ENCODE peak calls at places on chromosomes 12 and 14, in five cellular contexts. G is OCI-LY7, Y is GM19239, N is EL, L is BJ. F is an unnamed sample.

GRCh38 chr12:5665615-5666014 is 233.7 kb downstream of the NTF3 start:
- DNase-seq in G (no peak), Y (no peak), N (peak), L (peak), F (peak)

GRCh38 chr12:42588308-42588836 is 1.2 kb downstream of the PRICKLE1 start:
- DNase-seq in G (no peak), Y (no peak), N (peak), L (no peak), F (peak)

GRCh38 chr12:47302111-47302597 is 222.4 kb upstream of the AMIGO2 start:
- DNase-seq in G (peak), Y (peak), N (no peak), L (no peak), F (no peak)

GRCh38 chr14:59140441-59140840 is 48.0 kb upstream of the DAAM1 start:
- DNase-seq in G (no peak), Y (no peak), N (no peak), L (no peak), F (no peak)

GRCh38 chr14:69088523-69089445 is 64.1 kb downstream of the DCAF5 start:
- DNase-seq in G (no peak), Y (no peak), N (peak), L (peak), F (peak)

GRCh38 chr12:109214131-109214530 is 95.0 kb downstream of the FOXN4 start:
- DNase-seq in G (no peak), Y (no peak), N (no peak), L (no peak), F (no peak)

GRCh38 chr14:32998433-32998832 is 59.8 kb downstream of the NPAS3 start:
- DNase-seq in G (no peak), Y (no peak), N (peak), L (no peak), F (peak)

GRCh38 chr12:89470741-89471504 is 53.7 kb downstream of the GALNT4 start:
- DNase-seq in G (peak), Y (no peak), N (peak), L (no peak), F (peak)

GRCh38 chr12:124384299-124384894 is 89.5 kb downstream of the RFLNA start:
- DNase-seq in G (no peak), Y (no peak), N (no peak), L (no peak), F (no peak)

GRCh38 chr12:103913100-103913499 is 17.1 kb upstream of the HSP90B1 start:
- DNase-seq in G (no peak), Y (no peak), N (no peak), L (no peak), F (no peak)

GRCh38 chr12:109779382-109779781 is 53.8 kb downstream of the TRPV4 start:
- DNase-seq in G (peak), Y (no peak), N (peak), L (no peak), F (peak)

GRCh38 chr12:78584695-78585094 is 279.9 kb upstream of the SYT1 start:
- DNase-seq in G (peak), Y (no peak), N (peak), L (no peak), F (peak)

GRCh38 chr12:131912526-131913274 is 16.4 kb upstream of the PUS1 start:
- DNase-seq in G (no peak), Y (no peak), N (peak), L (peak), F (peak)

GRCh38 chr12:75714462-75715322 is 203.3 kb upstream of the KRR1 start:
- DNase-seq in G (no peak), Y (no peak), N (no peak), L (no peak), F (no peak)

GRCh38 chr12:67911293-67911637 is 78.0 kb upstream of the IFNG-AS1 start:
- DNase-seq in G (no peak), Y (no peak), N (no peak), L (no peak), F (no peak)

GRCh38 chr14:90942511-90942910 is 117.9 kb downstream of the RPS6KA5 start:
- DNase-seq in G (no peak), Y (no peak), N (no peak), L (no peak), F (no peak)

GRCh38 chr12:115983226-115983798 is 294.2 kb downstream of the MED13L start:
- DNase-seq in G (peak), Y (no peak), N (peak), L (no peak), F (peak)

GRCh38 chr14:81406863-81407262 is 6.7 kb upstream of the STON2 start:
- DNase-seq in G (no peak), Y (no peak), N (peak), L (no peak), F (peak)

GRCh38 chr14:35539969-35540368 is 6.0 kb downstream of the INSM2 start:
- DNase-seq in G (no peak), Y (no peak), N (no peak), L (no peak), F (no peak)

GRCh38 chr12:65442418-65442817 is 163.9 kb downstream of the MSRB3 start:
- DNase-seq in G (no peak), Y (no peak), N (no peak), L (no peak), F (no peak)

GRCh38 chr12:120528861-120529525 is at the start of gene COQ5:
- DNase-seq in G (peak), Y (peak), N (peak), L (no peak), F (peak)

GRCh38 chr14:96091149-96091693 is 52.1 kb downstream of the C14orf132 start:
- DNase-seq in G (no peak), Y (no peak), N (no peak), L (no peak), F (no peak)

GRCh38 chr14:96090441-96091148 is 51.4 kb downstream of the C14orf132 start:
- DNase-seq in G (no peak), Y (no peak), N (peak), L (no peak), F (peak)

GRCh38 chr14:89332031-89332430 is 85.0 kb downstream of the FOXN3 start:
- DNase-seq in G (no peak), Y (no peak), N (no peak), L (no peak), F (no peak)

GRCh38 chr12:17949558-17950141 is 140.3 kb downstream of the RERGL start:
- DNase-seq in G (peak), Y (no peak), N (no peak), L (no peak), F (no peak)

GRCh38 chr12:53867216-53868012 is 71.2 kb upstream of the HOXC13 start:
- DNase-seq in G (no peak), Y (no peak), N (peak), L (no peak), F (peak)

GRCh38 chr12:58841058-58841798 is 79.1 kb downstream of the LRIG3 start:
- DNase-seq in G (no peak), Y (no peak), N (no peak), L (no peak), F (no peak)

GRCh38 chr12:16389594-16389993 is 42.1 kb downstream of the MGST1 start:
- DNase-seq in G (no peak), Y (no peak), N (peak), L (peak), F (peak)

GRCh38 chr14:30443368-30444007 is 115.5 kb upstream of the G2E3 start:
- DNase-seq in G (peak), Y (no peak), N (peak), L (no peak), F (peak)

GRCh38 chr12:101695698-101696097 is 1.7 kb upstream of the CHPT1 start:
- DNase-seq in G (no peak), Y (no peak), N (peak), L (no peak), F (no peak)

GRCh38 chr14:98501335-98501734 is 770.7 kb downstream of the BCL11B start:
- DNase-seq in G (no peak), Y (no peak), N (no peak), L (no peak), F (no peak)

GRCh38 chr12:64514456-64514855 is 62.5 kb downstream of the TBK1 start:
- DNase-seq in G (no peak), Y (no peak), N (no peak), L (no peak), F (no peak)

GRCh38 chr12:68349921-68350606 is 17.9 kb upstream of the MDM1 start:
- DNase-seq in G (no peak), Y (no peak), N (no peak), L (no peak), F (no peak)

GRCh38 chr12:129298921-129299320 is 445.6 kb downstream of the GLT1D1 start:
- DNase-seq in G (no peak), Y (no peak), N (no peak), L (no peak), F (no peak)

GRCh38 chr12:76945867-76946266 is 67.0 kb upstream of the CSRP2 start:
- DNase-seq in G (no peak), Y (no peak), N (peak), L (no peak), F (peak)

GRCh38 chr12:60394680-60395079 is 798.9 kb downstream of the SLC16A7 start:
- DNase-seq in G (no peak), Y (no peak), N (peak), L (peak), F (peak)

GRCh38 chr12:11723993-11724392 is 74.5 kb downstream of the ETV6 start:
- DNase-seq in G (no peak), Y (no peak), N (no peak), L (no peak), F (no peak)

GRCh38 chr12:101490286-101490920 is 15.3 kb downstream of the SPIC start:
- DNase-seq in G (peak), Y (no peak), N (peak), L (no peak), F (no peak)

GRCh38 chr12:120843472-120843871 is 60.7 kb downstream of the SPPL3 start:
- DNase-seq in G (no peak), Y (no peak), N (no peak), L (no peak), F (no peak)